ENCODE peak calls at places on chromosomes 5 and 9, in eight cellular contexts. Q is choroid plexus epithelial cell, Z is neuronal stem cell, R is astrocyte of the cerebellum, B is uterus, P is right lobe of liver, K is lower leg skin, H is aorta. D is an unnamed sample.

GRCh38 chr9:98627291-98627690 is 81.4 kb downstream of the GABBR2 start:
- DNase-seq in H (no peak), P (no peak), K (no peak), Q (peak), B (no peak), R (no peak), Z (no peak), D (no peak)

GRCh38 chr5:133506165-133506564 is 106.2 kb downstream of the FSTL4 start:
- DNase-seq in K (no peak), P (no peak), Q (no peak), B (no peak), R (no peak), Z (no peak), H (no peak), D (no peak)

GRCh38 chr5:72085319-72085718 is 22.0 kb upstream of the MAP1B start:
- DNase-seq in H (no peak), Z (no peak), R (no peak), P (no peak), B (no peak), Q (no peak), K (no peak), D (no peak)

GRCh38 chr5:174505621-174506020 is 218.8 kb upstream of the MSX2 start:
- DNase-seq in B (no peak), P (no peak), R (peak), K (no peak), Q (peak), H (no peak), Z (no peak), D (peak)

GRCh38 chr9:138073408-138073807 is 195.8 kb downstream of the CACNA1B start:
- DNase-seq in P (no peak), Z (no peak), K (no peak), R (no peak), B (peak), H (no peak), Q (no peak), D (no peak)

GRCh38 chr5:17727212-17727611 is 93.0 kb downstream of the TAF11L14 start:
- DNase-seq in Q (no peak), B (no peak), H (no peak), K (no peak), P (no peak), R (peak), Z (no peak), D (no peak)

GRCh38 chr5:108420182-108420581 is 38.3 kb upstream of the FBXL17 start:
- DNase-seq in K (no peak), R (no peak), Z (no peak), Q (no peak), H (no peak), P (no peak), B (no peak), D (no peak)

GRCh38 chr5:177023247-177023703 is 779 bp downstream of the ZNF346 start:
- DNase-seq in B (no peak), K (no peak), R (no peak), Q (peak), Z (peak), P (no peak), H (no peak), D (no peak)

GRCh38 chr5:177371705-177372533 is 12.3 kb upstream of the SLC34A1 start:
- DNase-seq in K (no peak), Q (no peak), P (peak), Z (no peak), H (no peak), R (no peak), B (no peak), D (no peak)

GRCh38 chr5:109997191-109997590 is 307.5 kb downstream of the MAN2A1 start:
- DNase-seq in Z (no peak), P (no peak), B (no peak), H (no peak), Q (no peak), K (no peak), R (no peak), D (no peak)

GRCh38 chr5:141121563-141121962 is at the start of gene PCDHB4:
- DNase-seq in Z (no peak), Q (no peak), B (peak), R (no peak), P (no peak), K (no peak), H (no peak), D (no peak)

GRCh38 chr9:96457266-96457665 is 7.3 kb downstream of the HABP4 start:
- DNase-seq in P (no peak), H (no peak), Q (peak), K (no peak), B (no peak), R (no peak), Z (no peak), D (no peak)

GRCh38 chr5:141439411-141440141 is 9.3 kb downstream of the PCDHGA12 start:
- DNase-seq in B (no peak), K (no peak), R (no peak), H (no peak), Q (no peak), Z (no peak), P (no peak), D (no peak)

GRCh38 chr5:68251386-68251785 is 35.8 kb downstream of the PIK3R1 start:
- DNase-seq in B (no peak), Z (no peak), P (no peak), R (no peak), H (peak), Q (peak), K (no peak), D (no peak)

GRCh38 chr9:133702798-133703570 is 35.2 kb downstream of the SARDH start:
- DNase-seq in R (no peak), P (no peak), Z (no peak), K (no peak), Q (no peak), H (peak), B (peak), D (no peak)
- H3K4me3 ChIP-seq in R (no peak), P (no peak), Z (no peak), K (no peak), Q (peak), H (no peak), B (peak), D (peak)

GRCh38 chr5:148794275-148794674 is 32.1 kb upstream of the ADRB2 start:
- DNase-seq in H (no peak), P (no peak), R (no peak), Z (no peak), K (no peak), Q (peak), B (no peak), D (no peak)
- H3K4me3 ChIP-seq in H (no peak), P (no peak), R (no peak), Z (no peak), K (no peak), Q (no peak), B (no peak), D (no peak)

GRCh38 chr5:14036947-14037346 is 92.5 kb upstream of the DNAH5 start:
- DNase-seq in B (no peak), K (no peak), Z (no peak), P (no peak), R (no peak), Q (peak), H (no peak), D (no peak)
- H3K4me3 ChIP-seq in B (no peak), K (no peak), Z (no peak), P (no peak), R (no peak), Q (no peak), H (no peak), D (no peak)

GRCh38 chr9:94639996-94640376 is 668 bp upstream of the FBP1 start:
- DNase-seq in Q (no peak), P (no peak), R (no peak), K (no peak), B (no peak), Z (no peak), H (no peak), D (no peak)
- H3K4me3 ChIP-seq in Q (peak), P (peak), R (peak), K (peak), B (no peak), Z (peak), H (no peak), D (no peak)

DNA sequence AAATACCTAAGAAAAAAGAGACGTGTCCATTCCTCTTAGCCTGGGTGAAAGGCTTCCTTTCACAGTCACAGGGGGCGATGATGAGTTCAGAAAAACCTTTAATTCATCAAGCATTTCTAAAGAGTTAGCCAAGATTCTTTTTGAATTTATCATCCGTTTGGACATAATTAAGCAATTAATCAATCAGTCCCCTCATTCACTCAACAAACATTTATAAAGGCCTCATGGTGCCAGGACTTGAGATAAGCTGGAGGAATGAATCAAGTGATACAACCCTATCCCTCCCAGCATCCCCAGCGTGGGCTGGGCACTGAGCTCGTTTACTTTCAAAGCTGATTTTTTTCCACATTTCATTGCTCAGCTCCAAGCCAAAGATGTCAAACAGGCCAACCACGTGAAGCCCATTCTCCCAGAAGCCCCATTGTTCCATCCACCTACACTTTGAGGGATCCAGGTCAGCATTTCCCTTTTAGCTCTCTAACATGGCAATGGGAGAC is 140.5 kb downstream of the SLIT3 start:
- DNase-seq in R (no peak), Q (no peak), H (peak), B (peak), Z (no peak), P (no peak), K (no peak), D (no peak)
- H3K4me3 ChIP-seq in R (no peak), Q (no peak), H (no peak), B (no peak), Z (no peak), P (no peak), K (no peak), D (no peak)

GRCh38 chr9:76877961-76878360 is 28.0 kb downstream of the PRUNE2 start:
- DNase-seq in H (no peak), P (no peak), Q (no peak), K (no peak), R (no peak), Z (no peak), B (no peak), D (no peak)

GRCh38 chr9:76876098-76876497 is 29.8 kb downstream of the PRUNE2 start:
- DNase-seq in P (no peak), H (no peak), Z (no peak), R (no peak), Q (no peak), B (no peak), K (no peak), D (no peak)

GRCh38 chr9:76873821-76874220 is 32.1 kb downstream of the PRUNE2 start:
- DNase-seq in H (no peak), Q (no peak), P (no peak), R (no peak), B (no peak), K (no peak), Z (no peak), D (peak)

GRCh38 chr9:76868897-76869296 is 37.0 kb downstream of the PRUNE2 start:
- DNase-seq in Z (peak), Q (peak), R (no peak), P (no peak), B (no peak), K (no peak), H (no peak), D (no peak)

GRCh38 chr9:76873056-76873792 is 32.7 kb downstream of the PRUNE2 start:
- DNase-seq in K (peak), B (no peak), Z (peak), Q (peak), H (no peak), R (peak), P (no peak), D (peak)
- H3K4me3 ChIP-seq in K (no peak), B (no peak), Z (peak), Q (no peak), H (no peak), R (no peak), P (no peak), D (peak)

DNA sequence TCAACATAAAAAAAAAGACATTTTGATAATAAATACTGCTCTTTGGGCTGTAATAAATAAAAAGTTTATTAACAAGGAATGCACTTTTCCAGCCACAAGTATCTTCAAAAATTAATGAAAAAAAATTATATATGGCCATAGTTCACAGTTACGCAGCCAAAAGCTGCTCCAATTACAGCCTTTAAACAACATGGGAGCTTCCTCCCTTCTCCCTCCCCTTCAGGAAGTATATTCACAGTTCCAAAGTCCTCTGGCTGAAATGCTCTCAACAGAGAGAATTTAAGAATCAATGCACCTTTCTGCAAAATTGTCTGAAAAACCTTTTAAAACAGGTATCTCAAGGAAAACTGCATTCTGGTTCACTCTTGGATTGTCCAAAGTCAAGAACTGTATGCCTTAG is 5.9 kb downstream of the PLK2 start:
- DNase-seq in R (no peak), K (no peak), H (no peak), P (no peak), B (no peak), Q (no peak), Z (no peak), D (no peak)
- H3K4me3 ChIP-seq in R (peak), K (no peak), H (peak), P (no peak), B (no peak), Q (peak), Z (no peak), D (no peak)

GRCh38 chr9:133861692-133862091 is 123.5 kb upstream of the SARDH start:
- DNase-seq in B (no peak), Z (no peak), Q (no peak), K (no peak), R (no peak), P (no peak), H (no peak), D (no peak)

GRCh38 chr9:133862585-133863041 is 124.5 kb upstream of the SARDH start:
- DNase-seq in R (no peak), H (peak), Q (no peak), K (peak), B (no peak), Z (no peak), P (peak), D (no peak)

GRCh38 chr9:133858771-133859170 is 120.6 kb upstream of the SARDH start:
- DNase-seq in Q (no peak), K (no peak), H (no peak), Z (no peak), B (no peak), P (peak), R (no peak), D (no peak)

GRCh38 chr9:133863193-133863592 is 125.0 kb upstream of the SARDH start:
- DNase-seq in P (no peak), K (no peak), Z (no peak), R (no peak), Q (no peak), H (no peak), B (no peak), D (no peak)

DNA sequence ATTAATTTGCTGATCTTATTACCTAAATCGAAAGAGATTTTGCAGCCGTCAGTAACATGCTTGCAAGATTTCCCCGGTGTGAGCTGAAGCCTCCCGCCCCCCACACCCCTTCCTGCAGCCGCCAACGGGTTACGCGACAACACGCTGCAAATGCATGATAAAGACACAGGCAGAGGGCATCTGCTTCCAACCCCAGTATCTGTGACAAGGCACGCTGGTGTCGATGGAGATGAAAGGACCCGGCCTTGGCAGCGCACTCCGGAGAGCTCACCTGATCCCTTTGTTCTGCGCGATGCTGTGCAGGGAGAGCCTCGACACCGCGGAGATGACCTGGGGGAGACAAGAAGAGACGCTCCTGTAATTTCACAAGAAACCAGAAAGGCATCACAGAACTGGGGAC is 123.0 kb upstream of the SARDH start:
- DNase-seq in B (no peak), P (no peak), H (no peak), Z (no peak), R (no peak), Q (no peak), K (no peak), D (no peak)
- H3K4me3 ChIP-seq in B (no peak), P (no peak), H (no peak), Z (no peak), R (no peak), Q (no peak), K (no peak), D (no peak)

D was measured in SK-N-MC.